ENCODE peak calls at places on chromosomes 6 and 20, in five cellular contexts. V is AG09319, G is cardiac fibroblast, Z is fibroblast of pulmonary artery, T is SK-N-SH. F is an unnamed sample.
A peak's percentile ranks its signal among the peaks of the same experiment; 100 is the strongest.

GRCh38 chr6:159728552-159728951 is 1.2 kb downstream of the WTAP start:
- DNase-seq in V (no peak), G (no peak), T (no peak), Z (no peak), F (no peak)

GRCh38 chr20:33132858-33133615 is 34.9 kb upstream of the BPIFA2 start:
- DNase-seq in G (peak; percentile 5), Z (no peak), V (no peak), T (no peak), F (no peak)

GRCh38 chr6:144066745-144067484 is 28.5 kb downstream of the SF3B5 start:
- DNase-seq in V (no peak), T (no peak), G (no peak), Z (no peak), F (no peak)

GRCh38 chr6:1043458-1043836 is 268.5 kb upstream of the FOXQ1 start:
- DNase-seq in G (no peak), Z (no peak), T (no peak), V (no peak), F (no peak)

GRCh38 chr20:22533823-22534751 is 50.3 kb downstream of the FOXA2 start:
- DNase-seq in Z (no peak), T (no peak), V (no peak), G (no peak), F (no peak)

GRCh38 chr6:156953478-156954146 is 176.4 kb downstream of the ARID1B start:
- DNase-seq in T (peak; percentile 89), Z (peak; percentile 95), V (peak; percentile 94), G (peak; percentile 97), F (peak; percentile 74)

GRCh38 chr6:4942673-4943009 is 61.2 kb downstream of the RPP40 start:
- DNase-seq in V (no peak), G (no peak), Z (no peak), T (no peak), F (no peak)

GRCh38 chr20:8309638-8310037 is 177.6 kb downstream of the PLCB1 start:
- DNase-seq in V (no peak), T (no peak), Z (peak; percentile 24), G (peak; percentile 26), F (no peak)

GRCh38 chr6:155388546-155388945 is 67.1 kb downstream of the NOX3 start:
- DNase-seq in G (no peak), T (no peak), V (no peak), Z (no peak), F (no peak)

GRCh38 chr6:49556429-49556837 is 6.0 kb downstream of the C6orf141 start:
- DNase-seq in G (peak; percentile 55), T (no peak), V (no peak), Z (peak; percentile 65), F (no peak)

GRCh38 chr6:163679012-163679660 is 264.6 kb downstream of the QKI start:
- DNase-seq in Z (no peak), G (no peak), V (no peak), T (no peak), F (no peak)

GRCh38 chr20:24738058-24738775 is 210.9 kb upstream of the CST7 start:
- DNase-seq in V (no peak), T (no peak), G (no peak), Z (no peak), F (no peak)

GRCh38 chr6:422423-423061 is 31.0 kb downstream of the IRF4 start:
- DNase-seq in T (no peak), G (peak; percentile 51), Z (peak; percentile 63), V (peak; percentile 66), F (no peak)

GRCh38 chr6:154466139-154466538 is 44.3 kb downstream of the CNKSR3 start:
- DNase-seq in T (no peak), V (no peak), Z (no peak), G (no peak), F (no peak)

GRCh38 chr6:159941286-159942113 is 27.4 kb upstream of the IGF2R start:
- DNase-seq in V (no peak), G (peak; percentile 67), T (peak; percentile 14), Z (peak; percentile 79), F (no peak)

GRCh38 chr6:125004198-125004597 is 42.0 kb downstream of the RNF217 start:
- DNase-seq in Z (no peak), T (no peak), V (no peak), G (no peak), F (no peak)

GRCh38 chr6:34358389-34358906 is 34.0 kb downstream of the NUDT3 start:
- DNase-seq in Z (peak; percentile 49), G (peak; percentile 63), T (peak; percentile 52), V (no peak), F (peak; percentile 29)

GRCh38 chr6:5507056-5507722 is 245.9 kb downstream of the FARS2 start:
- DNase-seq in T (no peak), Z (no peak), V (no peak), G (no peak), F (no peak)

GRCh38 chr6:2817778-2818443 is 23.8 kb downstream of the SERPINB1 start:
- DNase-seq in T (no peak), V (no peak), Z (peak; percentile 69), G (peak; percentile 59), F (no peak)

GRCh38 chr20:36860811-36861624 is 14.9 kb upstream of the TLDC2 start:
- DNase-seq in Z (no peak), T (no peak), G (no peak), V (no peak), F (no peak)

GRCh38 chr6:44076366-44077200 is 50.7 kb downstream of the MRPL14 start:
- DNase-seq in Z (peak; percentile 18), G (no peak), V (no peak), T (peak; percentile 91), F (peak; percentile 79)

GRCh38 chr6:34412054-34412453 is 13.8 kb downstream of the RPS10 start:
- DNase-seq in G (no peak), V (no peak), T (no peak), Z (no peak), F (no peak)

GRCh38 chr6:149545258-149545753 is 537 bp downstream of the PPIL4 start:
- DNase-seq in G (peak; percentile 86), Z (peak; percentile 78), T (peak; percentile 43), V (no peak), F (peak; percentile 18)

GRCh38 chr6:19289408-19289967 is 547.7 kb upstream of the ID4 start:
- DNase-seq in Z (no peak), V (no peak), T (no peak), G (no peak), F (no peak)

GRCh38 chr20:36717657-36718056 is 28.2 kb downstream of the NDRG3 start:
- DNase-seq in V (no peak), T (no peak), G (peak; percentile 10), Z (peak; percentile 10), F (peak; percentile 32)

F was measured in BE2C.